ENCODE peak calls at places on chromosomes 6 and 20, in five cellular contexts. Q is IMR-90, S is fibroblast of lung, N is kidney, M is H1. E is an unnamed sample.

GRCh38 chr6:24718449-24719124 is 367 bp downstream of the C6orf62 start:
- DNase-seq in Q (no peak), S (no peak), N (no peak), M (no peak), E (no peak)

GRCh38 chr6:16316741-16317251 is 78.4 kb downstream of the GMPR start:
- DNase-seq in Q (peak; percentile 89), S (peak; percentile 88), N (no peak), M (no peak), E (no peak)

GRCh38 chr6:168865-169455 is 123.3 kb upstream of the DUSP22 start:
- DNase-seq in Q (peak; percentile 55), S (peak; percentile 38), N (no peak), M (no peak), E (no peak)

GRCh38 chr6:149961728-149962425 is 1.9 kb upstream of the ULBP1 start:
- DNase-seq in Q (no peak), S (no peak), N (no peak), M (no peak), E (no peak)

GRCh38 chr6:43120938-43121913 is 45.1 kb downstream of the PTK7 start:
- DNase-seq in Q (peak; percentile 98), S (peak; percentile 98), N (peak; percentile 92), M (no peak), E (peak; percentile 36)

GRCh38 chr6:144317736-144318135 is 32.6 kb downstream of the UTRN start:
- DNase-seq in Q (peak; percentile 41), S (no peak), N (no peak), M (no peak), E (no peak)

GRCh38 chr6:104987218-104987617 is 30.3 kb downstream of the LIN28B start:
- DNase-seq in Q (no peak), S (no peak), N (no peak), M (no peak), E (no peak)

GRCh38 chr20:57460781-57461465 is 64.0 kb downstream of the CTCFL start:
- DNase-seq in Q (no peak), S (no peak), N (no peak), M (no peak), E (no peak)

GRCh38 chr6:106117579-106117978 is 31.4 kb downstream of the PRDM1 start:
- DNase-seq in Q (no peak), S (no peak), N (no peak), M (no peak), E (no peak)

DNA sequence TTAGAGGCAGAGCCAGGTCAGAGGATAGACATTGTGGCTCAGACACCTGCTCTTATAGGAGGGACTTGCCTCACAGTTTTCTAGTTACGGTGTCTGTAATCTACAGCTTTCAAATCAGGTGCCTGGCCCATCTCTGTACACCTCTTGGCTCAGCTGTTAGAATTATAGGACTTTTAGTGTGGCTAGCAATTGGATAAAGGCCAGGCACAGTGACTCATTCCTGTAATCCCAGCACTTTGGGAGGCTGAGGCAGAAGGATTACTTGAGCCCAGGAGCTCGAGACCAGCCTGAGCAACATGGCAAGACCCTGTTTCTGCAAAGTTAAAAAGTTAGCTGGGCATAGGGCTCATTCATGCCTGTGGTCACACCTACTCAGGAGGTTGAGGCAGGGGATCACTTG is 20.0 kb downstream of the BRPF3 start:
- DNase-seq in Q (peak; percentile 52), S (peak; percentile 42), N (no peak), M (no peak), E (no peak)
- H3K9ac ChIP-seq in Q (no peak overlapping the region), S (no peak overlapping the region), N (no peak overlapping the region), M (no peak overlapping the region), E (no peak overlapping the region)

DNA sequence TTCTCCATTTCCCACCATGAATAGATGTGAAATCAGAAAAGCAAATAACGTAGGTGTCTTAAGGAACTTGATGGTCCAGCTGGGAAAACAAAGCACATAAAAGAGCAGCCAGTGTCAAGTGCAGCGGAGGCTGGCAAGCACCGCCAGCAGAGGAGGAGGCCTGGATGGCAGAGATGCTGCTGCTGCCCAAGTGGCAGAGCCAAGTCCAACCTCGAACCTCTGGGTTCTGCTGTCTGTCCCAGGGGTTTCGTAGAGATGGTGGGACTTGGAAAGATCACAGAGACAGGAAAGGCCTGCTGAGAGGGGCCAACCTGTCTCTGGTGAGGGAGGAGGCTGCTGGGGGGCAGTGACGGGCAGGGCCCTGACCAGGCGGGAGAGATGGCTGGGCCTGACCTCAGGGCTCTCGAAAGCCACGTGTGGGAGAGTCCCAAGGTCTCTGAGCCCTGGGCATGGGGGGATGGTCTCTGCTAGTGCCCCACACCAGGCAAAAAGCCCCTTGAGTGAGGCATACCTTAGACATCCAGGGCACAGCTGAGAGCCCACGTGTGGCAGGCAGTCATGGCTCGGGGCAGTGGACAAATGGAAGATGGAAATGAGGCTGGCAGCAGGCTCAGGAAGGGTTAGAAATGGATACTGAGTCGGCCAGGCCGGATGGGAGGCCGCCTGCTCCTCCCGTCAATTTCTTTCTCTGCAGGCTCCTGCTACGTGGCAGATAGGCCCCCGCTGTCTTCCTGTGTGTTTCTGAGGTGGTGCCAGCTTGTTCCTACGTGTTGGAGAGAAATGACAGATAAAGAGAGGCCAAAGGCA is 77.2 kb downstream of the TCP11 start:
- DNase-seq in Q (no peak), S (no peak), N (no peak), M (no peak), E (no peak)
- H3K9ac ChIP-seq in Q (no peak overlapping the region), S (no peak overlapping the region), N (no peak overlapping the region), M (no peak overlapping the region), E (no peak overlapping the region)

GRCh38 chr6:109483744-109484075 is 691 bp upstream of the ZBTB24 start:
- DNase-seq in Q (no peak), S (no peak), N (no peak), M (no peak), E (no peak)

GRCh38 chr6:109485536-109485935 is 2.5 kb upstream of the ZBTB24 start:
- DNase-seq in Q (no peak), S (no peak), N (no peak), M (no peak), E (no peak)

GRCh38 chr6:109482913-109483743 is at the start of gene ZBTB24:
- DNase-seq in Q (peak; percentile 80), S (peak; percentile 87), N (peak; percentile 98), M (peak; percentile 70), E (peak; percentile 64)

GRCh38 chr6:109486068-109486467 is 3.0 kb upstream of the ZBTB24 start:
- DNase-seq in Q (no peak), S (no peak), N (no peak), M (no peak), E (no peak)

GRCh38 chr6:109484161-109484560 is 1.1 kb upstream of the ZBTB24 start:
- DNase-seq in Q (no peak), S (peak; percentile 25), N (no peak), M (no peak), E (no peak)
- H3K9ac ChIP-seq in Q (no peak overlapping the region), S (no peak overlapping the region), N (no peak overlapping the region), M (no peak overlapping the region), E (no peak overlapping the region)

GRCh38 chr6:157762636-157763035 is 60.4 kb upstream of the SNX9 start:
- DNase-seq in Q (no peak), S (no peak), N (no peak), M (no peak), E (no peak)

GRCh38 chr6:157761926-157762325 is 61.1 kb upstream of the SNX9 start:
- DNase-seq in Q (no peak), S (no peak), N (no peak), M (no peak), E (no peak)

GRCh38 chr6:157760589-157761330 is 62.3 kb upstream of the SNX9 start:
- DNase-seq in Q (peak; percentile 90), S (peak; percentile 88), N (no peak), M (no peak), E (no peak)

GRCh38 chr6:157760137-157760536 is 62.9 kb upstream of the SNX9 start:
- DNase-seq in Q (no peak), S (no peak), N (no peak), M (no peak), E (no peak)

GRCh38 chr6:157761331-157761921 is 61.6 kb upstream of the SNX9 start:
- DNase-seq in Q (peak; percentile 76), S (peak; percentile 90), N (no peak), M (no peak), E (no peak)
- H3K9ac ChIP-seq in Q (peak overlapping the region; percentile 6), S (no peak overlapping the region), N (no peak overlapping the region), M (no peak overlapping the region), E (no peak overlapping the region)

E was measured in NT2/D1.